ENCODE peak calls at places on chromosomes 1 and 21, in five cellular contexts. K is NCI-H460; R is brain pericyte; C is foreskin fibroblast; E is naive thymus-derived CD4-positive, alpha-beta T cell. I is an unnamed sample.

GRCh38 chr21:39348355-39349210 is at the start of gene HMGN1:
- DNase-seq in K (peak), R (peak), C (peak), E (peak), I (peak)

GRCh38 chr1:196674908-196675307 is 23.1 kb downstream of the CFH start:
- DNase-seq in K (no peak), R (no peak), C (no peak), E (no peak), I (no peak)

GRCh38 chr1:93995837-93996526 is 86.8 kb upstream of the GCLM start:
- DNase-seq in K (no peak), R (no peak), C (no peak), E (no peak), I (no peak)

GRCh38 chr1:30416221-30416820 is 307.1 kb downstream of the MATN1 start:
- DNase-seq in K (no peak), R (no peak), C (no peak), E (no peak), I (no peak)

GRCh38 chr1:109191377-109191776 is 22.3 kb upstream of the SARS1 start:
- DNase-seq in K (no peak), R (no peak), C (no peak), E (no peak), I (no peak)

GRCh38 chr21:36646011-36646410 is 52.9 kb upstream of the SIM2 start:
- DNase-seq in K (no peak), R (no peak), C (no peak), E (no peak), I (no peak)

GRCh38 chr1:58477390-58477789 is 69.1 kb downstream of the OMA1 start:
- DNase-seq in K (no peak), R (no peak), C (peak), E (no peak), I (no peak)

GRCh38 chr1:226736001-226736907 is 2.8 kb downstream of the ITPKB start:
- DNase-seq in K (no peak), R (no peak), C (no peak), E (peak), I (no peak)

GRCh38 chr21:29888437-29888836 is 51.4 kb downstream of the GRIK1 start:
- DNase-seq in K (no peak), R (no peak), C (peak), E (no peak), I (no peak)

GRCh38 chr1:208008534-208008933 is 97.6 kb upstream of the CD34 start:
- DNase-seq in K (no peak), R (no peak), C (no peak), E (no peak), I (no peak)

GRCh38 chr21:45029298-45029967 is 44.9 kb upstream of the ADARB1 start:
- DNase-seq in K (no peak), R (peak), C (no peak), E (no peak), I (peak)

GRCh38 chr1:219903353-219903871 is 24.9 kb downstream of the SLC30A10 start:
- DNase-seq in K (no peak), R (no peak), C (no peak), E (no peak), I (no peak)

I was measured in AG08396.